ENCODE peak calls at places on chromosome 13, in ten cellular contexts. I, Q, G, Z, F, E, O, T, A and K are unnamed samples.
A peak's percentile ranks its signal among the peaks of the same experiment; 100 is the strongest.

GRCh38 chr13:97306646-97307045 is 84.5 kb downstream of the MBNL2 start:
- DNase-seq in I (no peak), Q (no peak), G (no peak), Z (no peak), F (no peak), E (no peak), O (no peak), T (no peak), A (peak; percentile 58), K (peak; percentile 67)

GRCh38 chr13:111941845-111942447 is 125.0 kb upstream of the SOX1 start:
- DNase-seq in I (no peak), Q (no peak), G (no peak), Z (no peak), F (no peak), E (no peak), O (no peak), T (no peak), A (no peak), K (no peak)

GRCh38 chr13:92564942-92565341 is 661.7 kb upstream of the GPC6 start:
- DNase-seq in I (no peak), Q (no peak), G (no peak), Z (no peak), F (no peak), E (no peak), O (no peak), T (no peak), A (no peak), K (no peak)

GRCh38 chr13:40539954-40540706 is 126.3 kb downstream of the FOXO1 start:
- DNase-seq in I (peak; percentile 88), Q (no peak), G (peak; percentile 75), Z (no peak), F (no peak), E (no peak), O (peak; percentile 82), T (no peak), A (peak; percentile 75), K (peak; percentile 93)

GRCh38 chr13:80342541-80343371 is 1.8 kb upstream of the SPRY2 start:
- DNase-seq in I (peak; percentile 76), Q (peak; percentile 32), G (peak; percentile 79), Z (peak; percentile 62), F (peak; percentile 87), E (peak; percentile 80), O (peak; percentile 56), T (peak; percentile 95), A (peak; percentile 60), K (peak; percentile 75)

GRCh38 chr13:99984463-99985242 is 3.1 kb downstream of the ZIC2 start:
- DNase-seq in I (no peak), Q (no peak), G (no peak), Z (no peak), F (no peak), E (no peak), O (no peak), T (no peak), A (no peak), K (no peak)

GRCh38 chr13:48942131-48942530 is 33.6 kb upstream of the FNDC3A start:
- DNase-seq in I (peak; percentile 49), Q (no peak), G (peak; percentile 63), Z (no peak), F (no peak), E (no peak), O (peak; percentile 64), T (no peak), A (peak; percentile 23), K (peak; percentile 61)

GRCh38 chr13:38824342-38824741 is 137.5 kb downstream of the FREM2 start:
- DNase-seq in I (no peak), Q (no peak), G (no peak), Z (no peak), F (no peak), E (no peak), O (no peak), T (no peak), A (no peak), K (no peak)

GRCh38 chr13:73981595-73981994 is 152.6 kb downstream of the KLF12 start:
- DNase-seq in I (no peak), Q (no peak), G (no peak), Z (no peak), F (no peak), E (no peak), O (no peak), T (no peak), A (peak; percentile 12), K (no peak)

GRCh38 chr13:52393572-52394357 is 12.2 kb downstream of the THSD1 start:
- DNase-seq in I (no peak), Q (no peak), G (no peak), Z (no peak), F (no peak), E (no peak), O (no peak), T (no peak), A (no peak), K (no peak)

GRCh38 chr13:47933688-47934011 is 67.4 kb downstream of the SUCLA2 start:
- DNase-seq in I (peak; percentile 83), Q (no peak), G (peak; percentile 19), Z (no peak), F (no peak), E (no peak), O (peak; percentile 46), T (no peak), A (peak; percentile 6), K (no peak)

GRCh38 chr13:77637583-77637982 is 59.9 kb upstream of the SLAIN1 start:
- DNase-seq in I (no peak), Q (no peak), G (no peak), Z (no peak), F (no peak), E (no peak), O (no peak), T (no peak), A (no peak), K (no peak)

GRCh38 chr13:77720988-77721387 is 23.5 kb downstream of the SLAIN1 start:
- DNase-seq in I (no peak), Q (no peak), G (no peak), Z (no peak), F (no peak), E (no peak), O (no peak), T (no peak), A (no peak), K (no peak)

GRCh38 chr13:39913339-39913738 is 257.9 kb downstream of the COG6 start:
- DNase-seq in I (no peak), Q (no peak), G (no peak), Z (no peak), F (no peak), E (no peak), O (no peak), T (no peak), A (no peak), K (no peak)

GRCh38 chr13:99658266-99658991 is 157.2 kb downstream of the TM9SF2 start:
- DNase-seq in I (peak; percentile 30), Q (peak; percentile 51), G (peak; percentile 44), Z (no peak), F (peak; percentile 37), E (peak; percentile 46), O (peak; percentile 4), T (peak; percentile 79), A (peak; percentile 56), K (peak; percentile 55)

GRCh38 chr13:112744306-112745021 is 54.6 kb downstream of the ATP11A start:
- DNase-seq in I (peak; percentile 27), Q (no peak), G (peak; percentile 10), Z (no peak), F (no peak), E (no peak), O (peak; percentile 74), T (peak; percentile 72), A (peak; percentile 49), K (peak; percentile 69)

GRCh38 chr13:39106216-39106995 is 68.2 kb downstream of the NHLRC3 start:
- DNase-seq in I (peak; percentile 2), Q (no peak), G (no peak), Z (no peak), F (peak; percentile 8), E (no peak), O (no peak), T (no peak), A (no peak), K (no peak)

GRCh38 chr13:45361596-45362206 is 20.7 kb upstream of the TPT1 start:
- DNase-seq in I (peak; percentile 23), Q (no peak), G (peak; percentile 75), Z (no peak), F (no peak), E (no peak), O (peak; percentile 24), T (no peak), A (peak; percentile 34), K (peak; percentile 49)

GRCh38 chr13:81602236-81602635 is 1261.3 kb upstream of the SPRY2 start:
- DNase-seq in I (no peak), Q (no peak), G (peak; percentile 30), Z (no peak), F (no peak), E (no peak), O (no peak), T (no peak), A (no peak), K (no peak)

GRCh38 chr13:80437212-80437611 is 96.3 kb upstream of the SPRY2 start:
- DNase-seq in I (no peak), Q (no peak), G (no peak), Z (no peak), F (no peak), E (no peak), O (no peak), T (no peak), A (no peak), K (no peak)

GRCh38 chr13:37194428-37194861 is 89.0 kb upstream of the CSNK1A1L start:
- DNase-seq in I (peak; percentile 84), Q (no peak), G (peak; percentile 43), Z (no peak), F (no peak), E (no peak), O (no peak), T (no peak), A (peak; percentile 76), K (peak; percentile 95)

GRCh38 chr13:32354040-32354439 is 38.7 kb downstream of the BRCA2 start:
- DNase-seq in I (no peak), Q (no peak), G (no peak), Z (no peak), F (no peak), E (no peak), O (no peak), T (no peak), A (no peak), K (no peak)

GRCh38 chr13:73681779-73682178 is 452.4 kb downstream of the KLF12 start:
- DNase-seq in I (no peak), Q (no peak), G (no peak), Z (no peak), F (no peak), E (no peak), O (no peak), T (no peak), A (no peak), K (no peak)